ENCODE peak calls at places on chromosomes 6 and 20, in seven cellular contexts. R, L, T, D, P, K and E are unnamed samples.

GRCh38 chr6:110755411-110755834 is 59.8 kb downstream of the CDK19 start:
- DNase-seq in L (no peak), R (no peak), D (no peak), K (no peak), T (no peak), P (no peak), E (no peak)

GRCh38 chr6:24702720-24703282 is 16.2 kb downstream of the C6orf62 start:
- DNase-seq in D (no peak), K (no peak), L (no peak), R (no peak), P (no peak), T (no peak), E (no peak)

GRCh38 chr20:21050710-21051109 is 55.4 kb downstream of the LINC00237 start:
- DNase-seq in L (no peak), P (no peak), T (no peak), K (no peak), D (no peak), R (no peak), E (no peak)

GRCh38 chr6:44569131-44569530 is 181.6 kb downstream of the CDC5L start:
- DNase-seq in L (no peak), K (no peak), T (no peak), R (no peak), P (no peak), D (no peak), E (no peak)

GRCh38 chr6:1363298-1363697 is 26.1 kb upstream of the FOXF2 start:
- DNase-seq in T (no peak), K (no peak), D (no peak), L (no peak), P (no peak), R (no peak), E (no peak)

GRCh38 chr6:16760536-16761468 is at the start of gene ATXN1:
- DNase-seq in D (no peak), R (peak; percentile 61), L (peak; percentile 85), P (peak; percentile 76), T (peak; percentile 39), K (peak; percentile 74), E (peak; percentile 63)

GRCh38 chr6:158161566-158162254 is 6.4 kb downstream of the SERAC1 start:
- DNase-seq in D (no peak), K (peak; percentile 55), L (no peak), P (no peak), R (no peak), T (no peak), E (no peak)

GRCh38 chr20:47648943-47649342 is 136.3 kb downstream of the SULF2 start:
- DNase-seq in L (no peak), P (no peak), R (no peak), K (no peak), D (no peak), T (no peak), E (no peak)

GRCh38 chr6:133587396-133587795 is 301.5 kb upstream of the TCF21 start:
- DNase-seq in K (no peak), D (no peak), T (no peak), R (no peak), L (no peak), P (no peak), E (no peak)

GRCh38 chr6:3356056-3356823 is 97.5 kb downstream of the PSMG4 start:
- DNase-seq in P (peak; percentile 82), L (peak; percentile 91), T (peak; percentile 64), R (peak; percentile 82), D (peak; percentile 29), K (peak; percentile 83), E (peak; percentile 85)

GRCh38 chr6:111871725-111872520 is 1.3 kb downstream of the FYN start:
- DNase-seq in P (peak; percentile 52), D (no peak), R (no peak), T (no peak), L (peak; percentile 72), K (peak; percentile 2), E (peak; percentile 21)

GRCh38 chr6:73710470-73710869 is 14.5 kb downstream of the CD109 start:
- DNase-seq in K (no peak), P (no peak), T (no peak), R (peak; percentile 62), L (no peak), D (no peak), E (no peak)

GRCh38 chr6:147131728-147132127 is 72.5 kb upstream of the STXBP5 start:
- DNase-seq in K (no peak), R (peak; percentile 8), L (no peak), D (no peak), P (no peak), T (no peak), E (no peak)

GRCh38 chr6:72522735-72523141 is 99.1 kb upstream of the KCNQ5 start:
- DNase-seq in R (peak; percentile 14), P (no peak), K (no peak), T (no peak), D (no peak), L (no peak), E (peak; percentile 86)

GRCh38 chr6:90368601-90369000 is 72.0 kb upstream of the BACH2 start:
- DNase-seq in L (no peak), T (no peak), K (no peak), D (no peak), R (no peak), P (no peak), E (no peak)

GRCh38 chr20:38073307-38074010 is 39.9 kb downstream of the RPRD1B start:
- DNase-seq in K (peak; percentile 53), R (peak; percentile 22), L (peak; percentile 92), D (no peak), T (no peak), P (peak; percentile 85), E (peak; percentile 45)

GRCh38 chr6:37894585-37894984 is 75.1 kb downstream of the ZFAND3 start:
- DNase-seq in L (no peak), T (no peak), P (no peak), R (no peak), K (no peak), D (no peak), E (no peak)

DNA sequence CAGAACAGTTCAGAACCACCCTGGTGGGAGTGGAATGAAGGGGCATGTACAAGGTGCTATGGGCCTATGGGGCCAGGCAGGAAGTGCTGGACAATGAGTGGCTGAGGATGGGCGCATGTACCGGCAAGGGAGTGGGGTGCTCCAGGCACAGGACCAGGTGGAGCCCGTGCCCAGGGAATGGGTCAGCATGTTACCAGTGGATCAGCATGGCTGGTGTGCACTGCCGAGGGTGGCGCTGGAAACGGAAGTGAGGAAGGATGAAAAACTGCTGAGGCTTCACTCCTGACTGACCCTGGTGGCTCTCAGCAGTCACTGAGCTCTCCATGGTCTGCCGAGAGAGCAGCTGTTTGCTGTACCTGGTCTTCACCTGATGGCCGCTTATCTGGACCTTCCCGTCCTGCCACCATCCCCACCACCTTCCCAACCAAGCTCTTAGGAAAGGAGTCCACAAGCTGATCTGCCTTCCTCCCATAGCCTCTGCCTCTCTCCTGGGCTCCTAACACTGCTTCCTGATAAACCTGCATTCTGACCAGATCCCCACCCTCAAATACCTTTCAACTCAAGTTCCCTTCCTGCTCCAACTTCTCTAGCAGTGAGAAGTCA is 7.2 kb downstream of the UQCC2 start:
- DNase-seq in L (no peak), R (no peak), P (no peak), K (no peak), T (no peak), D (no peak), E (no peak)
- TF ChIP-seq POLR2A in L (no peak), R (no peak), P (no peak), K (no peak), T (no peak), D (no peak), E (no peak)

DNA sequence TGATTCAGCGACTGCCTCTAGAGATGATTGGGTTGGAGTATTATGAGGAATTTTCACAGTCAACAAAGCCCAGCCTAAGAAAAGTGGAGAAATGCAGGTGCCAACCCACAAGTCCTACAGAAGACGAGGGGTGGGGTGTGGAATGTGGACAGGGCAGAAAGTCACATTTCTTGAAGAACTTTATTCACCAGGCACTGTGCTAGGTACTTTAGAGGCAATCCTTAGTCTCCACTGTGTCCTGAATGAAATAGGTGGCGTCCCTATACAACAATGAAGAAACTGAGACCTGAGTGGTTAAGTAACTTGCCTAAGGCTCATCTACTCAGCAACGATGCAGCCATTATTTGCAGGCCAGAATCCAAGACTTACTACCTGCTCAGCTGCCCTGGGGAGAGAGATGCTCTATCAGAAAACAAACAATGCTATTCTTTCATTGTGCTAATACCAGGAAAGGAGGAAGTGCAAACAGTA is 106.3 kb downstream of the RNF144B start:
- DNase-seq in K (no peak), R (peak; percentile 54), P (no peak), L (no peak), D (no peak), T (no peak), E (peak; percentile 85)
- H3K4me1 ChIP-seq in K (no peaks in the 10 kb centered on the region), R (peaks cover 14% of the 10 kb centered on the region), P (no peaks in the 10 kb centered on the region), L (no peaks in the 10 kb centered on the region), D (peaks cover 57% of the 10 kb centered on the region), T (no peaks in the 10 kb centered on the region), E (peaks cover 77% of the 10 kb centered on the region)

GRCh38 chr6:28383235-28384142 is 16.1 kb downstream of the ZSCAN12 start:
- DNase-seq in L (peak; percentile 94), R (peak; percentile 91), P (peak; percentile 93), D (peak; percentile 52), T (peak; percentile 65), K (peak; percentile 94), E (peak; percentile 92)
- TF ChIP-seq POLR2A in L (no peak), R (no peak), P (no peak), D (no peak), T (no peak), K (peak; percentile 19), E (peak; percentile 38)

GRCh38 chr6:144063744-144064401 is 31.5 kb downstream of the SF3B5 start:
- DNase-seq in L (peak; percentile 82), D (peak; percentile 58), K (peak; percentile 89), P (peak; percentile 87), R (peak; percentile 53), T (peak; percentile 56), E (peak; percentile 88)

GRCh38 chr6:144063246-144063743 is 32.1 kb downstream of the SF3B5 start:
- DNase-seq in T (no peak), L (no peak), D (no peak), R (no peak), K (no peak), P (no peak), E (peak; percentile 38)

GRCh38 chr6:144066255-144066654 is 29.1 kb downstream of the SF3B5 start:
- DNase-seq in L (no peak), T (no peak), D (no peak), R (no peak), P (no peak), K (no peak), E (no peak)

GRCh38 chr6:144064402-144064830 is 31.0 kb downstream of the SF3B5 start:
- DNase-seq in D (no peak), K (peak; percentile 15), R (no peak), L (peak; percentile 70), T (peak; percentile 17), P (peak; percentile 36), E (peak; percentile 26)

DNA sequence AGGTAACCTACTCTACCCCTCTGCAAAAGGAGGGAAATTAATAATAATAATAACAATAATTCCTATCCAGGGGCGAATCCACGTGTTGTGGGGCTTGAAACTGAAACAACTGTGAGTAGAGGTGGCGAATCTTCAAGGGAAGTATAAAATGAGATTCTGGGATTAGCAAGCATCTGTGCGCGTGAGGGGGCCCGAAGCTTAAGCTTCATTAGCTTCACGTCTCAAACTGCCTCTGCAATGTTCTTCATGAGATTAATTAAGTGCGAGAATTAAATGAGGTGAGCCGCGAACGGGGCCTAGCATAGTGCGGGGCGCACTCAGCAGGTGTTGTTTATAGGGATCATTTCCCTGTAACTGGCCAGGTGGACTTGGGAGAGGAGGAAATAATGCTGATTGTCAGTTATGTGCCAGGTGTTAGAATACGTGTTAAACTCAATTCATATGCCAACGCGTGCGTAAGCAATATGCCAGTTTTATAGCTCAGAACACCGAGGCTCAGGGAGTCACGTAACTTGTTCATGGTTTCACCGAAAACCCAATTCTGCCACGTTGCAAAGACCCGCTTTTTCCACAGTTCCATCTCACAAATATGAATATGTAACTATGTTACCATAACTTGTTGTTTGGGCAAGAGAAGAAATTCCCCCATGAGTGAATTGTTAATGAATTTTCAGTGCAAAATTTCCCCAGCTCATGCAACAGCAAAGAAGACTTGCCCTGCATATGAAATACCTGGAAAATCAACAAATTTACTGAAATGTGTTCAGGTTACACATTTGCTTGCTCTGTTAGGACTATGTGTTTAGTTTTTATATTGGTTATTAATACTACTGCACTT is 30.3 kb downstream of the SF3B5 start:
- DNase-seq in R (no peak), P (no peak), L (no peak), K (no peak), D (no peak), T (no peak), E (no peak)
- H3K4me1 ChIP-seq in R (peaks cover 3% of the 10 kb centered on the region), P (peaks cover 14% of the 10 kb centered on the region), L (no peaks in the 10 kb centered on the region), K (peaks cover 23% of the 10 kb centered on the region), D (peaks cover 30% of the 10 kb centered on the region), T (peaks cover 5% of the 10 kb centered on the region), E (no peaks in the 10 kb centered on the region)